ENCODE peak calls at places on chromosome 12, in ten cellular contexts. J is sigmoid colon; F is IMR-90; T is uterus; P is heart left ventricle; I is NB4; E is effector memory CD4-positive, alpha-beta T cell; U is neural progenitor cell; W is psoas muscle; Q is astrocyte. O is an unnamed sample.

GRCh38 chr12:74890237-74890599 is 319.4 kb downstream of the KCNC2 start:
- DNase-seq in J (no peak), F (peak; percentile 92), T (no peak), P (no peak), I (peak; percentile 8), E (no peak), U (no peak), W (no peak), Q (peak; percentile 89), O (no peak)

GRCh38 chr12:94898388-94898787 is 105.1 kb downstream of the NDUFA12 start:
- DNase-seq in J (no peak), F (no peak), T (no peak), P (no peak), I (peak; percentile 21), E (no peak), U (no peak), W (no peak), Q (no peak), O (no peak)

GRCh38 chr12:22544038-22544979 is at the start of gene C2CD5:
- DNase-seq in J (peak; percentile 99), F (peak; percentile 97), T (peak; percentile 98), P (peak; percentile 98), I (peak; percentile 100), E (peak; percentile 87), U (peak; percentile 98), W (peak; percentile 98), Q (peak; percentile 97), O (peak; percentile 99)

GRCh38 chr12:79326663-79327062 is 364.1 kb downstream of the PAWR start:
- DNase-seq in J (no peak), F (no peak), T (no peak), P (no peak), I (no peak), E (no peak), U (no peak), W (no peak), Q (no peak), O (no peak)

GRCh38 chr12:65891987-65892481 is 67.8 kb downstream of the HMGA2 start:
- DNase-seq in J (peak; percentile 94), F (peak; percentile 99), T (peak; percentile 82), P (peak; percentile 90), I (no peak), E (no peak), U (no peak), W (peak; percentile 75), Q (peak; percentile 100), O (peak; percentile 91)

GRCh38 chr12:79775355-79776073 is 84.8 kb upstream of the PAWR start:
- DNase-seq in J (no peak), F (no peak), T (no peak), P (no peak), I (no peak), E (no peak), U (no peak), W (no peak), Q (no peak), O (no peak)

GRCh38 chr12:101567918-101568317 is 26.9 kb upstream of the MYBPC1 start:
- DNase-seq in J (no peak), F (no peak), T (no peak), P (no peak), I (no peak), E (no peak), U (no peak), W (no peak), Q (no peak), O (no peak)

GRCh38 chr12:102010265-102010994 is 51.4 kb downstream of the WASHC3 start:
- DNase-seq in J (no peak), F (no peak), T (no peak), P (no peak), I (peak; percentile 94), E (no peak), U (no peak), W (no peak), Q (no peak), O (no peak)

GRCh38 chr12:47818701-47819543 is 781 bp downstream of the HDAC7 start:
- DNase-seq in J (peak; percentile 85), F (no peak), T (peak; percentile 65), P (peak; percentile 79), I (peak; percentile 69), E (no peak), U (peak; percentile 85), W (peak; percentile 79), Q (no peak), O (peak; percentile 95)

GRCh38 chr12:38905480-38906351 is at the start of gene CPNE8:
- DNase-seq in J (peak; percentile 95), F (no peak), T (peak; percentile 80), P (peak; percentile 89), I (peak; percentile 4), E (peak; percentile 6), U (peak; percentile 75), W (peak; percentile 89), Q (peak; percentile 68), O (peak; percentile 81)

GRCh38 chr12:65666876-65667275 is 157.4 kb upstream of the HMGA2 start:
- DNase-seq in J (no peak), F (peak; percentile 72), T (no peak), P (no peak), I (no peak), E (no peak), U (no peak), W (no peak), Q (peak; percentile 67), O (no peak)

GRCh38 chr12:50132505-50133135 is 20.6 kb downstream of the COX14 start:
- DNase-seq in J (no peak), F (peak; percentile 61), T (no peak), P (no peak), I (peak; percentile 76), E (no peak), U (peak; percentile 68), W (no peak), Q (no peak), O (peak; percentile 18)

DNA sequence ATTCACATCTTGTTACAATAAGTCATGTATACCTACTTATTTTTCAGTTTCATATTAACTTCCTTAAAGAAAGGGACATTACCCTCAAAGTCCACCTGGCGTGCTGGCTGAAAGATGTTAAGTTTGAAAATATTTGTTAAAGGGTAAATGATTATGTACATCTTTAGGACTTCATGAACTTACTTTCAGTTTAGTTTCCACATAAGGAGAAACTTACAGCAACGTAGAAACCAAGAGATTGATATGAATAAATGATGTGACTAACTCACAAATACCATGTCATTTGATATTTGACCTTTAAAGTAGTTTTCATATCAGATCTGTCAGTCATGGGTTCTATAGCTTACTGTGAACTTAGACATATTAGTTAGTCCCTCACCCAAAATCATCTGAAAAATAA is 2.1 kb upstream of the CLEC2D start:
- DNase-seq in J (no peak), F (no peak), T (no peak), P (no peak), I (no peak), E (no peak), U (no peak), W (no peak), Q (no peak), O (no peak)
- H3K4me3 ChIP-seq in J (no peak overlapping the region), F (no peak overlapping the region), T (no peak overlapping the region), P (no peak overlapping the region), I (no peak overlapping the region), E (peak overlapping the region; percentile 9), U (no peak overlapping the region), W (no peak overlapping the region), Q (no peak overlapping the region), O (no peak overlapping the region)

DNA sequence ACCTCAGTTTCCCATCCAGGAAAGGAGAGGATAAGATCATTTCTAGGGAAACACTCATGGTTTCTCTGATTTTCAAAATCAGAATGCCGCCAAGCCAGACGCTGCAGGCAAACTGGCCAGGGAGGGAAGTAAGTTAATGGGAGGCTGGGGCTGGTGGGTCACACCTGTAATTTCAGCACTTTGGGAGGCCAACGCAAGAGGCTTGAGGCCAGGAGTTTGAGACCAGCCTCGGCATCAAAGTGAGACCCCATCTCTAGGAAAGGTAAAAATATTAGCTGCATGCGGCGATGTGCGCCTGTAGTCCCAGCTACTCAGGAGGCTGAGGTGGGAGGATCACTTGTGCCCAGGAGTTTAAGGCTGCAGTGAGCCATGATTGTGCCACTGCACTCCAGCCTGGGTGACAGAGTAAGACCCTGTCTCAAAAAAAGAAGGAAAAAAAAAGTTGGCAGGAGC is 587 bp downstream of the SELPLG start:
- DNase-seq in J (peak; percentile 28), F (no peak), T (no peak), P (no peak), I (no peak), E (no peak), U (no peak), W (no peak), Q (no peak), O (no peak)
- H3K4me3 ChIP-seq in J (no peak overlapping the region), F (no peak overlapping the region), T (no peak overlapping the region), P (peak overlapping the region; percentile 44), I (peak overlapping the region; percentile 45), E (peak overlapping the region; percentile 84), U (no peak overlapping the region), W (peak overlapping the region; percentile 38), Q (no peak overlapping the region), O (no peak overlapping the region)

GRCh38 chr12:121209629-121210572 is at the start of gene P2RX4:
- DNase-seq in J (peak; percentile 94), F (peak; percentile 73), T (peak; percentile 88), P (peak; percentile 90), I (peak; percentile 96), E (peak; percentile 81), U (peak; percentile 90), W (peak; percentile 84), Q (peak; percentile 50), O (peak; percentile 74)

GRCh38 chr12:121214171-121214777 is 4.3 kb downstream of the P2RX4 start:
- DNase-seq in J (no peak), F (peak; percentile 42), T (no peak), P (no peak), I (peak; percentile 48), E (peak; percentile 31), U (no peak), W (no peak), Q (peak; percentile 78), O (no peak)

GRCh38 chr12:121212875-121213274 is 2.9 kb downstream of the P2RX4 start:
- DNase-seq in J (no peak), F (no peak), T (no peak), P (no peak), I (no peak), E (no peak), U (no peak), W (no peak), Q (no peak), O (no peak)

GRCh38 chr12:121205491-121205890 is 4.4 kb upstream of the P2RX4 start:
- DNase-seq in J (no peak), F (no peak), T (no peak), P (no peak), I (no peak), E (no peak), U (no peak), W (no peak), Q (no peak), O (no peak)

DNA sequence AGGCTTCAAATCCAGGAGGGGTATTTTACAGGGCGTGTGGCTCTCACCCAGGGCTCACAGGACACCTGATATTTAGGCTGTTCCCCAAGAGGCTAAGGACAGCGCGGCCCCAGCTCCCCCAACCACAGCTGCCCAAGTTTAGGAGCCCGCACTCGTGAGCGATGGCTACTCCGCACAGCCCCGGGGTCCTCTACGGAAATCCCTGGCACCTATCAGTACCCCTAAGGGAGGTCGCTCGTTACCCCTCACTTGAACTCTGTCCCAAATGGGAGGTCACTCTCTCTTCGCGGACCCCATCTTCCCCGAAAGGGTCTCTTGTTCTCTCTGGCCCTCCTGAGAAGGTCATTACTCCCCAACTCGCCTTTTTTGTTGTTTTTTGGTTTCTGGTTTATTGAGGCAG is 708 bp upstream of the P2RX4 start:
- DNase-seq in J (no peak), F (no peak), T (no peak), P (no peak), I (no peak), E (no peak), U (no peak), W (no peak), Q (no peak), O (no peak)
- H3K4me3 ChIP-seq in J (peak overlapping the region; percentile 68), F (no peak overlapping the region), T (peak overlapping the region; percentile 74), P (peak overlapping the region; percentile 84), I (peak overlapping the region; percentile 73), E (peak overlapping the region; percentile 80), U (peak overlapping the region; percentile 74), W (peak overlapping the region; percentile 69), Q (no peak overlapping the region), O (no peak overlapping the region)

GRCh38 chr12:114685320-114685781 is 1.4 kb upstream of the TBX3 start:
- DNase-seq in J (no peak), F (no peak), T (no peak), P (no peak), I (no peak), E (no peak), U (peak; percentile 41), W (peak; percentile 23), Q (no peak), O (no peak)
- H3K4me3 ChIP-seq in J (peak overlapping the region; percentile 55), F (peak overlapping the region; percentile 48), T (peak overlapping the region; percentile 93), P (peak overlapping the region; percentile 89), I (no peak overlapping the region), E (no peak overlapping the region), U (peak overlapping the region; percentile 45), W (peak overlapping the region; percentile 78), Q (peak overlapping the region; percentile 67), O (no peak overlapping the region)